ENCODE peak calls at places on chromosomes 7 and 10, in eight cellular contexts. One of them, this sample, is unnamed.
A peak's percentile ranks its signal among the peaks of the same experiment; 100 is the strongest.

GRCh38 chr7:20194586-20194985 is 22.6 kb downstream of the MACC1 start:
- DNase-seq in heart left ventricle: no peak
- DNase-seq in brain microvascular endothelial cell: no peak
- DNase-seq in GM20000: no peak
- DNase-seq in IMR-90: no peak
- DNase-seq in cardiac muscle cell: no peak
- DNase-seq in gastrocnemius medialis: no peak
- DNase-seq in retinal pigment epithelial cell: no peak
- DNase-seq in this sample: no peak

GRCh38 chr7:75854233-75854632 is 24.6 kb upstream of the RHBDD2 start:
- DNase-seq in heart left ventricle: no peak
- DNase-seq in brain microvascular endothelial cell: peak; percentile 20
- DNase-seq in GM20000: no peak
- DNase-seq in IMR-90: peak; percentile 49
- DNase-seq in cardiac muscle cell: no peak
- DNase-seq in gastrocnemius medialis: peak; percentile 17
- DNase-seq in retinal pigment epithelial cell: no peak
- DNase-seq in this sample: no peak

GRCh38 chr10:122295423-122295947 is 24.4 kb downstream of the BTBD16 start:
- DNase-seq in heart left ventricle: no peak
- DNase-seq in brain microvascular endothelial cell: no peak
- DNase-seq in GM20000: no peak
- DNase-seq in IMR-90: no peak
- DNase-seq in cardiac muscle cell: no peak
- DNase-seq in gastrocnemius medialis: no peak
- DNase-seq in retinal pigment epithelial cell: no peak
- DNase-seq in this sample: no peak

GRCh38 chr7:43034535-43035002 is 77.9 kb upstream of the HECW1 start:
- DNase-seq in heart left ventricle: no peak
- DNase-seq in brain microvascular endothelial cell: no peak
- DNase-seq in GM20000: no peak
- DNase-seq in IMR-90: no peak
- DNase-seq in cardiac muscle cell: no peak
- DNase-seq in gastrocnemius medialis: no peak
- DNase-seq in retinal pigment epithelial cell: no peak
- DNase-seq in this sample: no peak

GRCh38 chr10:114389429-114389828 is 14.9 kb downstream of the AFAP1L2 start:
- DNase-seq in heart left ventricle: no peak
- DNase-seq in brain microvascular endothelial cell: peak; percentile 67
- DNase-seq in GM20000: no peak
- DNase-seq in IMR-90: peak; percentile 52
- DNase-seq in cardiac muscle cell: no peak
- DNase-seq in gastrocnemius medialis: no peak
- DNase-seq in retinal pigment epithelial cell: peak; percentile 61
- DNase-seq in this sample: peak; percentile 10

GRCh38 chr7:44162785-44163395 is 21.8 kb upstream of the MYL7 start:
- DNase-seq in heart left ventricle: no peak
- DNase-seq in brain microvascular endothelial cell: no peak
- DNase-seq in GM20000: no peak
- DNase-seq in IMR-90: no peak
- DNase-seq in cardiac muscle cell: no peak
- DNase-seq in gastrocnemius medialis: no peak
- DNase-seq in retinal pigment epithelial cell: no peak
- DNase-seq in this sample: peak; percentile 23

GRCh38 chr10:97399843-97400545 is 1.1 kb downstream of the RRP12 start:
- DNase-seq in heart left ventricle: no peak
- DNase-seq in brain microvascular endothelial cell: peak; percentile 73
- DNase-seq in GM20000: peak; percentile 49
- DNase-seq in IMR-90: peak; percentile 85
- DNase-seq in cardiac muscle cell: peak; percentile 27
- DNase-seq in gastrocnemius medialis: peak; percentile 71
- DNase-seq in retinal pigment epithelial cell: no peak
- DNase-seq in this sample: peak; percentile 72

GRCh38 chr10:34760606-34761005 is 54.5 kb downstream of the PARD3 start:
- DNase-seq in heart left ventricle: no peak
- DNase-seq in brain microvascular endothelial cell: no peak
- DNase-seq in GM20000: no peak
- DNase-seq in IMR-90: peak; percentile 24
- DNase-seq in cardiac muscle cell: peak; percentile 77
- DNase-seq in gastrocnemius medialis: peak; percentile 87
- DNase-seq in retinal pigment epithelial cell: no peak
- DNase-seq in this sample: no peak

GRCh38 chr7:76512941-76513816 is 2.8 kb downstream of the UPK3B start:
- DNase-seq in heart left ventricle: no peak
- DNase-seq in brain microvascular endothelial cell: no peak
- DNase-seq in GM20000: peak; percentile 30
- DNase-seq in IMR-90: no peak
- DNase-seq in cardiac muscle cell: peak; percentile 20
- DNase-seq in gastrocnemius medialis: peak; percentile 11
- DNase-seq in retinal pigment epithelial cell: no peak
- DNase-seq in this sample: no peak

GRCh38 chr10:124996127-124996853 is 54.4 kb downstream of the ZRANB1 start:
- DNase-seq in heart left ventricle: no peak
- DNase-seq in brain microvascular endothelial cell: no peak
- DNase-seq in GM20000: peak; percentile 11
- DNase-seq in IMR-90: no peak
- DNase-seq in cardiac muscle cell: no peak
- DNase-seq in gastrocnemius medialis: no peak
- DNase-seq in retinal pigment epithelial cell: no peak
- DNase-seq in this sample: no peak

GRCh38 chr7:153522261-153522660 is 529.9 kb upstream of the DPP6 start:
- DNase-seq in heart left ventricle: no peak
- DNase-seq in brain microvascular endothelial cell: no peak
- DNase-seq in GM20000: no peak
- DNase-seq in IMR-90: no peak
- DNase-seq in cardiac muscle cell: no peak
- DNase-seq in gastrocnemius medialis: no peak
- DNase-seq in retinal pigment epithelial cell: no peak
- DNase-seq in this sample: no peak

GRCh38 chr7:121755286-121755685 is 117.7 kb upstream of the PTPRZ1 start:
- DNase-seq in heart left ventricle: no peak
- DNase-seq in brain microvascular endothelial cell: no peak
- DNase-seq in GM20000: no peak
- DNase-seq in IMR-90: no peak
- DNase-seq in cardiac muscle cell: peak; percentile 33
- DNase-seq in gastrocnemius medialis: no peak
- DNase-seq in retinal pigment epithelial cell: no peak
- DNase-seq in this sample: no peak

GRCh38 chr7:139041378-139042053 is 5.7 kb upstream of the ZC3HAV1L start:
- DNase-seq in heart left ventricle: no peak
- DNase-seq in brain microvascular endothelial cell: no peak
- DNase-seq in GM20000: no peak
- DNase-seq in IMR-90: no peak
- DNase-seq in cardiac muscle cell: no peak
- DNase-seq in gastrocnemius medialis: no peak
- DNase-seq in retinal pigment epithelial cell: no peak
- DNase-seq in this sample: no peak

GRCh38 chr7:24722386-24723177 is 34.7 kb downstream of the GSDME start:
- DNase-seq in heart left ventricle: no peak
- DNase-seq in brain microvascular endothelial cell: peak; percentile 24
- DNase-seq in GM20000: no peak
- DNase-seq in IMR-90: no peak
- DNase-seq in cardiac muscle cell: peak; percentile 45
- DNase-seq in gastrocnemius medialis: no peak
- DNase-seq in retinal pigment epithelial cell: no peak
- DNase-seq in this sample: peak; percentile 63

GRCh38 chr10:117536359-117536861 is 6.1 kb upstream of the EMX2 start:
- DNase-seq in heart left ventricle: no peak
- DNase-seq in brain microvascular endothelial cell: no peak
- DNase-seq in GM20000: peak; percentile 44
- DNase-seq in IMR-90: no peak
- DNase-seq in cardiac muscle cell: no peak
- DNase-seq in gastrocnemius medialis: no peak
- DNase-seq in retinal pigment epithelial cell: no peak
- DNase-seq in this sample: no peak

GRCh38 chr7:95056107-95056689 is 148.8 kb downstream of the PPP1R9A start:
- DNase-seq in heart left ventricle: no peak
- DNase-seq in brain microvascular endothelial cell: no peak
- DNase-seq in GM20000: no peak
- DNase-seq in IMR-90: no peak
- DNase-seq in cardiac muscle cell: no peak
- DNase-seq in gastrocnemius medialis: no peak
- DNase-seq in retinal pigment epithelial cell: no peak
- DNase-seq in this sample: no peak

GRCh38 chr7:155874010-155874409 is 61.7 kb upstream of the SHH start:
- DNase-seq in heart left ventricle: no peak
- DNase-seq in brain microvascular endothelial cell: no peak
- DNase-seq in GM20000: no peak
- DNase-seq in IMR-90: no peak
- DNase-seq in cardiac muscle cell: no peak
- DNase-seq in gastrocnemius medialis: no peak
- DNase-seq in retinal pigment epithelial cell: no peak
- DNase-seq in this sample: no peak

GRCh38 chr10:22986771-22987542 is 59.1 kb downstream of the ARMC3 start:
- DNase-seq in heart left ventricle: no peak
- DNase-seq in brain microvascular endothelial cell: no peak
- DNase-seq in GM20000: peak; percentile 22
- DNase-seq in IMR-90: peak; percentile 38
- DNase-seq in cardiac muscle cell: no peak
- DNase-seq in gastrocnemius medialis: no peak
- DNase-seq in retinal pigment epithelial cell: no peak
- DNase-seq in this sample: no peak

DNA sequence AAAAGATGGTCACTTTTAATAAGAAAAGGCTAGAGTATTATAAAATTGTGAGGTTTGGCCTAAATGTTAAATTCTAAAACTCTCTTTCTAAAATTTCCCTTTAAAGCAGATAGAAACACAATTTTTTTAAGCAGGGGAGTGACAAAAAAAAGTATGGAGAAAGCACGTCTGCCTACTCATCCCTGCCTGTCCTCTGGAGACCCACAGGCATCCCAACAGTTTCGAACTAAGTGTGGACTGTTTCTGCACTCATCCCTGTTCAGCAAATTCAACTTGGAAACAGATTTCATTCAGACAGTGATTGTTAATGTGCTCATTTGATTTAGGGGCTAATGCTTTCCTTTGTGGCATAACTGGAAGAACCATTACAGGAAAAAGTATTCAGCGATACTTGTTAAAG is 192.6 kb upstream of the CXCL12 start:
- DNase-seq in heart left ventricle: no peak
- DNase-seq in brain microvascular endothelial cell: no peak
- DNase-seq in GM20000: no peak
- DNase-seq in IMR-90: no peak
- DNase-seq in cardiac muscle cell: no peak
- DNase-seq in gastrocnemius medialis: no peak
- DNase-seq in retinal pigment epithelial cell: no peak
- DNase-seq in this sample: no peak
- TF ChIP-seq CTCF in heart left ventricle: no peak
- TF ChIP-seq CTCF in brain microvascular endothelial cell: no peak
- TF ChIP-seq CTCF in GM20000: no peak
- TF ChIP-seq CTCF in IMR-90: no peak
- TF ChIP-seq CTCF in cardiac muscle cell: no peak
- TF ChIP-seq CTCF in gastrocnemius medialis: no peak
- TF ChIP-seq CTCF in retinal pigment epithelial cell: no peak
- TF ChIP-seq CTCF in this sample: no peak

DNA sequence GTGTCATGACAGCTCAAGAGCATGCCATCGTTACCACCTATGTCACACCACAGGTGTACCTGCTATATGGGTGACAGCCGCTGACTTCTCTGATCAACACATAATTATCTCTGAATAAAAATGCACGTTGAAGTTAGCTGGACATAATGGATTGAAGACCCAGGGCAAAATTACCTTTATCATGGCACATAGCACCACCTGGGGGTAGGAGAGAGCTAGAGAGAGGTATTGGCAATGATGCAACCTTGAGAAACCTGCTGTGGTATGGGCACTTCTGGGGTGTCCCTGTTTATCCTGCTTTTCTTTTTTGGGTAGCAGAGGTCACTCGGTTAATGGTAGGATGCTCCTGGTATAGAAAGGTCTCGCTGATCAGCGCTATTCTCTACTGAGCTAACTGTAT is 323.3 kb downstream of the TFEC start:
- DNase-seq in heart left ventricle: no peak
- DNase-seq in brain microvascular endothelial cell: no peak
- DNase-seq in GM20000: no peak
- DNase-seq in IMR-90: peak; percentile 5
- DNase-seq in cardiac muscle cell: peak; percentile 38
- DNase-seq in gastrocnemius medialis: no peak
- DNase-seq in retinal pigment epithelial cell: no peak
- DNase-seq in this sample: peak; percentile 53
- TF ChIP-seq CTCF in heart left ventricle: no peak
- TF ChIP-seq CTCF in brain microvascular endothelial cell: peak; percentile 59
- TF ChIP-seq CTCF in GM20000: no peak
- TF ChIP-seq CTCF in IMR-90: peak; percentile 17
- TF ChIP-seq CTCF in cardiac muscle cell: peak; percentile 27
- TF ChIP-seq CTCF in gastrocnemius medialis: no peak
- TF ChIP-seq CTCF in retinal pigment epithelial cell: peak; percentile 55
- TF ChIP-seq CTCF in this sample: peak; percentile 38

GRCh38 chr10:99484626-99485581 is 47.8 kb upstream of the NKX2-3 start:
- DNase-seq in heart left ventricle: no peak
- DNase-seq in brain microvascular endothelial cell: no peak
- DNase-seq in GM20000: no peak
- DNase-seq in IMR-90: no peak
- DNase-seq in cardiac muscle cell: no peak
- DNase-seq in gastrocnemius medialis: no peak
- DNase-seq in retinal pigment epithelial cell: no peak
- DNase-seq in this sample: no peak
- TF ChIP-seq CTCF in heart left ventricle: no peak
- TF ChIP-seq CTCF in brain microvascular endothelial cell: peak; percentile 16
- TF ChIP-seq CTCF in GM20000: no peak
- TF ChIP-seq CTCF in IMR-90: no peak
- TF ChIP-seq CTCF in cardiac muscle cell: no peak
- TF ChIP-seq CTCF in gastrocnemius medialis: no peak
- TF ChIP-seq CTCF in retinal pigment epithelial cell: peak; percentile 32
- TF ChIP-seq CTCF in this sample: no peak

DNA sequence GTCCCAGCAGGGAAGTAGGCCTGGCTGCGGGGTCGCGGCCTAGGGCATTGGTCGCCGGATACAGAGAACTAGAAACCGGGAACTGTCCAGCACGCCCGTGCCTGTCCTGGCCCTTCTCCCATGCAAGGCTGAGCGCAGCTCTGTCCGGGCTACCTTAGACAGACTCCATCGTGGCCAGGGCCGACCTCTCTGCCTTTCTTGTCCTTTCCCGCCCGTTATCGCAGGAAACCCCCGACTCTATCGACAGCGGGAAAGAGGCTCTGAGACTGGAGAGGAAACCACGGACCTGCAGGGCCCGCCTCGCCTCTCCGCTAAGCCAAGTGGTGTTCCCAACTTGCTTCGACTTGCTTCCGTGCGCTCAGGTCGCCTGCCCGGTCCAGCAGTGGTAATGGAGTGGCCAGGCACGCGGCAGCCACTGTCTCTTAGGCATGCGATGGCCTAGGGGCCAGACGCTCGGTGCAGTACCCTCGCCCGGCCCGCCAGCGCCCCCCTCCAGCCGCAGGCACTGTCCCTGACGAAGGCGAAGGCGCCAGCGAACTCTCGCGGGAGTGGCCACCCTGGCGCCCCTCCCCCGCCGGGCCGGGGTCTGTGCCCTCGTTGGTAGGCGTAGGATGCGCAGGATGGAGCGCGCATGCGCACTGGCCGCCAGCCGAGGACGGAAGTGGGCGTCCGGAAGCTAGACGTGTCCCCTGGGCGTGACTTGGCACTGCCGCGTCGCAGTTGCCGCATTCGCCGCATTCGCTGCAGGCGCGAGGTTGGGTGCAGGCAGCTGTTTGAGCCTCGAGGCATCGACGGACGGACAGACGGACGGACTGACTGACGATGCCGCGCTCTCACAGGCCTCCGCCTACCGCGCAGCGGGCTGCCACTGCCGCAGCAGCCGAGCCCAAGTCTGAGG is 54.4 kb downstream of the MCMBP start:
- DNase-seq in heart left ventricle: peak; percentile 81
- DNase-seq in brain microvascular endothelial cell: peak; percentile 48
- DNase-seq in GM20000: peak; percentile 44
- DNase-seq in IMR-90: peak; percentile 53
- DNase-seq in cardiac muscle cell: peak; percentile 86
- DNase-seq in gastrocnemius medialis: peak; percentile 16
- DNase-seq in retinal pigment epithelial cell: peak; percentile 17
- DNase-seq in this sample: peak; percentile 69
- TF ChIP-seq CTCF in heart left ventricle: no peak
- TF ChIP-seq CTCF in brain microvascular endothelial cell: peak; percentile 31
- TF ChIP-seq CTCF in GM20000: no peak
- TF ChIP-seq CTCF in IMR-90: peak; percentile 8
- TF ChIP-seq CTCF in cardiac muscle cell: peak; percentile 22
- TF ChIP-seq CTCF in gastrocnemius medialis: no peak
- TF ChIP-seq CTCF in retinal pigment epithelial cell: peak; percentile 28
- TF ChIP-seq CTCF in this sample: no peak

This sample was measured in foreskin fibroblast.